ENCODE peak calls at places on chromosomes 3 and 15, in four cellular contexts. One of them, this sample, is unnamed.

GRCh38 chr3:40020689-40021088 is 211.3 kb downstream of the MYRIP start:
- DNase-seq in SW480: no peak
- DNase-seq in iPS-NIHi11: no peak
- DNase-seq in HCT116: no peak
- DNase-seq in this sample: no peak

GRCh38 chr3:129525341-129525968 is 3.0 kb upstream of the RHO start:
- DNase-seq in SW480: no peak
- DNase-seq in iPS-NIHi11: no peak
- DNase-seq in HCT116: no peak
- DNase-seq in this sample: peak; percentile 63

GRCh38 chr15:46707452-46707851 is 1009.9 kb upstream of the SEMA6D start:
- DNase-seq in SW480: no peak
- DNase-seq in iPS-NIHi11: no peak
- DNase-seq in HCT116: no peak
- DNase-seq in this sample: no peak

GRCh38 chr3:135100349-135100741 is 305.3 kb downstream of the EPHB1 start:
- DNase-seq in SW480: no peak
- DNase-seq in iPS-NIHi11: no peak
- DNase-seq in HCT116: no peak
- DNase-seq in this sample: no peak

GRCh38 chr15:69484837-69485236 is 32.2 kb downstream of the RPLP1 start:
- DNase-seq in SW480: no peak
- DNase-seq in iPS-NIHi11: no peak
- DNase-seq in HCT116: no peak
- DNase-seq in this sample: no peak

GRCh38 chr3:143066033-143066432 is 53.5 kb upstream of the CHST2 start:
- DNase-seq in SW480: no peak
- DNase-seq in iPS-NIHi11: no peak
- DNase-seq in HCT116: no peak
- DNase-seq in this sample: no peak

GRCh38 chr3:118782755-118783202 is 251.9 kb downstream of the IGSF11 start:
- DNase-seq in SW480: no peak
- DNase-seq in iPS-NIHi11: no peak
- DNase-seq in HCT116: peak; percentile 34
- DNase-seq in this sample: peak; percentile 81

GRCh38 chr15:95405447-95405846 is 925.1 kb upstream of the NR2F2 start:
- DNase-seq in SW480: no peak
- DNase-seq in iPS-NIHi11: no peak
- DNase-seq in HCT116: no peak
- DNase-seq in this sample: peak; percentile 20

GRCh38 chr3:167493240-167493639 is 19.4 kb upstream of the SERPINI2 start:
- DNase-seq in SW480: no peak
- DNase-seq in iPS-NIHi11: peak; percentile 44
- DNase-seq in HCT116: peak; percentile 36
- DNase-seq in this sample: peak; percentile 6

GRCh38 chr15:75675579-75676404 is 28.1 kb downstream of the SNX33 start:
- DNase-seq in SW480: no peak
- DNase-seq in iPS-NIHi11: no peak
- DNase-seq in HCT116: no peak
- DNase-seq in this sample: no peak

GRCh38 chr3:95394286-95394685 is 1331.4 kb downstream of the NSUN3 start:
- DNase-seq in SW480: no peak
- DNase-seq in iPS-NIHi11: no peak
- DNase-seq in HCT116: no peak
- DNase-seq in this sample: no peak